ENCODE peak calls at places on chromosomes 11 and 22, in four cellular contexts. One of them, this sample, is unnamed.

GRCh38 chr11:123357990-123358827 is 71.9 kb upstream of the GRAMD1B start:
- DNase-seq in GM12878: peak
- DNase-seq in H1: no peak
- DNase-seq in A549: peak
- DNase-seq in this sample: no peak

GRCh38 chr11:20363500-20364411 is at the start of gene HTATIP2:
- DNase-seq in GM12878: no peak
- DNase-seq in H1: no peak
- DNase-seq in A549: peak
- DNase-seq in this sample: no peak

GRCh38 chr11:22331771-22332170 is 6.4 kb upstream of the SLC17A6 start:
- DNase-seq in GM12878: no peak
- DNase-seq in H1: no peak
- DNase-seq in A549: no peak
- DNase-seq in this sample: no peak

GRCh38 chr11:15275141-15275540 is 160.4 kb downstream of the INSC start:
- DNase-seq in GM12878: no peak
- DNase-seq in H1: no peak
- DNase-seq in A549: no peak
- DNase-seq in this sample: no peak

GRCh38 chr11:64868904-64869570 is 9.4 kb downstream of the EHD1 start:
- DNase-seq in GM12878: no peak
- DNase-seq in H1: no peak
- DNase-seq in A549: peak
- DNase-seq in this sample: no peak

GRCh38 chr11:128328955-128329551 is 258.3 kb downstream of the ETS1 start:
- DNase-seq in GM12878: no peak
- DNase-seq in H1: no peak
- DNase-seq in A549: no peak
- DNase-seq in this sample: no peak

GRCh38 chr11:86484164-86484794 is 109.6 kb downstream of the CCDC81 start:
- DNase-seq in GM12878: no peak
- DNase-seq in H1: no peak
- DNase-seq in A549: peak
- DNase-seq in this sample: peak

GRCh38 chr11:15113381-15113780 is 1.3 kb upstream of the INSC start:
- DNase-seq in GM12878: peak
- DNase-seq in H1: no peak
- DNase-seq in A549: no peak
- DNase-seq in this sample: no peak

GRCh38 chr22:45612940-45613339 is 58.7 kb upstream of the ATXN10 start:
- DNase-seq in GM12878: no peak
- DNase-seq in H1: no peak
- DNase-seq in A549: no peak
- DNase-seq in this sample: no peak

GRCh38 chr11:123694551-123694950 is 40.1 kb upstream of the SCN3B start:
- DNase-seq in GM12878: no peak
- DNase-seq in H1: no peak
- DNase-seq in A549: no peak
- DNase-seq in this sample: no peak

DNA sequence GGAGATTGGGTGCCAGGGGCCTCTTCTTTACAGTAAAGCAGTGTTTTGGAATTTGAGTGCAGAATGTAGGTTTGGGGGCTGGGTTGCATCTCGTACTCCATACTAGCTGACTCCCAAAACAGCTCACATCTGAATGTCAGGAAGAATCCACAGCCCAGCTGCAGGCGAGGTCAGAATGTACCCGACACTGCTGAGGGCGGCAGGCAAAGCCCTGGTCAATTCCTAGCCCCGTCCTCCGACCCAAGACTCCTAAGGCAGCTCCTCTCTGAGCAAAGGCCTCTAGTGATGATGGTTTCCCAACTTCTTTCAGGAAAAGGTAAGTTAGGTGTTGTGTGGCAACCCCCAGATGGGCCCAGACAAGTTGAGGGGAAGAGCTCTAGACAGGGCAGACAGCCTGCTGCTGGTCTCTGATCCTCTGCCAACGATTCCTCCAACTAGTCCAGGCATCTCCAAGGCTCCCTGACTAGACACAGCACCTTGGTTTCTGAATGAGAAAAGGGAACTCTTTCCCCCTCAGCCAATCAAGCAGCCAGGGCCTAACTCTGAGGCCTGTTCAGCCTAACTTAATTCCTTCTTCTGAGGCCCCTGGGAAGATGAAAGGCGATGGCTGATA is 8.6 kb downstream of the LARGE2 start:
- DNase-seq in GM12878: no peak
- DNase-seq in H1: no peak
- DNase-seq in A549: no peak
- DNase-seq in this sample: no peak
- TF ChIP-seq RAD21 in GM12878: no peak
- TF ChIP-seq RAD21 in H1: no peak
- TF ChIP-seq RAD21 in A549: no peak
- TF ChIP-seq RAD21 in this sample: no peak

DNA sequence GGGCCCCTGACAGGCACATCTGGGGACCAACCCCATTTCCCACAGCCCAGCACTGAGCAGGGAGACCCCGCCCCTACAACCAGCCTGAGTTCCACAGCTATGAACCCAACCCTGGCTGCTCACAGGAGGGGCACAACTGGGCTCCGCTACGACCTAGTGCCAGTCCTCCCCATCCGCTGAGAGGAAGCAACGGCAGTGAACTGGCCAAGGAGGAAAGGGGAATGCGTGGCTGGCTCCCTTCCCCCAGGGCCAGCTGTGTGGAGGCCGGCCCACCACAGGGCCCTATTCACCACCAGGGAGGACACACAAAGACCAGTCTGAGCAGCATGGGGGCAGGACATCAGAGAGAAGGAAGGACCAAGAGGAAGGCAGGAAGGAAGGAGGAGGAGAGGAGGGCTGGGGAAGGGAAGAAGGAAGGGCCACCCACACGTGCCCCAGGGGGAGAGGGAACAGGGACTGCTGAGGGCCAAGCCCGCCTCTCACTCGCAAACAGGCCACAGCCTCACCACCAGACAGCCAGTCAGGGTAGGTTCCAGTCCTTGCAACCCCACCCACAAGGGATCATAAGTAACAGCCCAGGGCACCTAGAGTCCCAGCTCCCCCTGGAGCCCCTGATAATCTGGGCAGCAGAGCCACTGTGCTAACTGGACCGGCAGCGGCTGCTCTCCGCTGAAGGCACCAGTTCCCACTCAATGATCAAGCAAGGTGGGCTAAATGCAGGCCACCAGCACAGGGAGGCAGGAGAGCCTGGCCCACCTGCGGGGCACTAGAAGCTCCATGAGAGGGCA is 8.5 kb upstream of the GAL3ST1 start:
- DNase-seq in GM12878: no peak
- DNase-seq in H1: no peak
- DNase-seq in A549: no peak
- DNase-seq in this sample: no peak
- TF ChIP-seq RAD21 in GM12878: no peak
- TF ChIP-seq RAD21 in H1: no peak
- TF ChIP-seq RAD21 in A549: no peak
- TF ChIP-seq RAD21 in this sample: no peak

DNA sequence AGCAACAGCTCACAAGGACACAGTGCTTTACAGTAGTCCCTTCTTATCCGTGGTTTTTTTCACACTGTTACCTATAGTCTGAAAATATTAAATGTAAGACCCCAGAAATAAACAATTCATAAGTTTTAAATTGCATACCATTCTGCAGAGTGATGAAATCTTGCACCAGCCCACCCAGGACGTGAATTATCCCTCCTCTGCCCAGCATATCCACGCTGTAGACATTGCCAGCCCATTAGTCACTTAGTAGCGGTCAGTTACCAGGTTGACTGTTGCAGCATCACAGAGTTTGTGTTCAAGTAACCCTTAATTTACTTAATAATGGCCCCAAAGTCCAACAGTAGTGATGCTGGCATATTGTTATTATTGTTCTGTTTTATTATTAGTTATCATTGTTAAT is 3.6 kb downstream of the CLTCL1 start:
- DNase-seq in GM12878: no peak
- DNase-seq in H1: no peak
- DNase-seq in A549: peak
- DNase-seq in this sample: no peak
- TF ChIP-seq RAD21 in GM12878: no peak
- TF ChIP-seq RAD21 in H1: no peak
- TF ChIP-seq RAD21 in A549: no peak
- TF ChIP-seq RAD21 in this sample: no peak

GRCh38 chr11:44582641-44583352 is 17.3 kb downstream of the CD82 start:
- DNase-seq in GM12878: no peak
- DNase-seq in H1: no peak
- DNase-seq in A549: no peak
- DNase-seq in this sample: no peak
- TF ChIP-seq RAD21 in GM12878: no peak
- TF ChIP-seq RAD21 in H1: no peak
- TF ChIP-seq RAD21 in A549: no peak
- TF ChIP-seq RAD21 in this sample: no peak

DNA sequence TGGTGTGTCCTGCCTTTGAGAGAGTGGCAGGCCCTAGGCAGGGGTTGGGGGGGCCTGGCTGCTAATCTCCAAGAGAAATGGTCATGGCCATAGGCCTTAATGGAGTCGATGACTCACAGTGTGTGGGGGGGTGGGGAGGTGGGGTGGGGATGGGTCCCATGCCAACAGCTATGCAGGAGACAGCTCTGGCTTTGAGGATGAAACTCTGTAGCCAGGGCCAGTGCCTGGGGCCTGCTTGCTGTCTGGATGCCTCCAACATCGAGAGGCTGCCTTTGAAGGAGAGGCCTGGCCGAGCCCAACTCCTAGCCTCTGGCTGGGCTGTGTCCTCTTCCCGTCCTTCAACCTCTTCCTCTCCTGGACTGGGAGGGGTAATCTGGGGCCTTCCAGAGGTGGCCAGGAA is 23.9 kb upstream of the TSPAN18 start:
- DNase-seq in GM12878: no peak
- DNase-seq in H1: no peak
- DNase-seq in A549: no peak
- DNase-seq in this sample: no peak
- TF ChIP-seq RAD21 in GM12878: no peak
- TF ChIP-seq RAD21 in H1: no peak
- TF ChIP-seq RAD21 in A549: no peak
- TF ChIP-seq RAD21 in this sample: no peak

GRCh38 chr11:112748713-112749481 is 212.3 kb upstream of the NCAM1 start:
- DNase-seq in GM12878: no peak
- DNase-seq in H1: no peak
- DNase-seq in A549: no peak
- DNase-seq in this sample: no peak

GRCh38 chr11:112751763-112752162 is 209.5 kb upstream of the NCAM1 start:
- DNase-seq in GM12878: no peak
- DNase-seq in H1: no peak
- DNase-seq in A549: no peak
- DNase-seq in this sample: no peak

GRCh38 chr11:112753706-112754105 is 207.5 kb upstream of the NCAM1 start:
- DNase-seq in GM12878: no peak
- DNase-seq in H1: no peak
- DNase-seq in A549: no peak
- DNase-seq in this sample: no peak

GRCh38 chr11:112752563-112752962 is 208.7 kb upstream of the NCAM1 start:
- DNase-seq in GM12878: no peak
- DNase-seq in H1: no peak
- DNase-seq in A549: no peak
- DNase-seq in this sample: no peak

DNA sequence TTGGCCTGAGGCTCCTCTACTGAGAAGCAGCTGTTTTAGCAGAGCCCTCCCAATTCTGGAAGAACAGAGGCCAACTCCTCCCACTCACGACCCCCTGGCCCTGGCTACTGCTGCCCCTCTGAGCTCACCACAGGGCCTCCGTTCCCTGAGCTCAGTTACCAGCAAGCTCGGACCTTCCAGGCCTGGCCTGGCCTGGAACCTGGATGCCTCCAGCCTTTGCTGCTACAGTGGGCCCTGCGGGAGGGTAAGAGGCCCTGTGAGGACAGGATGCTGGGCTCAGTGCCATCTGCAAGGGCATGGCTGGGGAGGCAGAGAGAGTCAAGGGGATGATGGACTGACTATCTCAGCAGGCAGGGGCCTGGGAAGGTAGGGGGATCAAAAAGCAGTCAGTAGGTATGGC is 209.9 kb upstream of the NCAM1 start:
- DNase-seq in GM12878: no peak
- DNase-seq in H1: no peak
- DNase-seq in A549: no peak
- DNase-seq in this sample: no peak
- TF ChIP-seq RAD21 in GM12878: no peak
- TF ChIP-seq RAD21 in H1: no peak
- TF ChIP-seq RAD21 in A549: no peak
- TF ChIP-seq RAD21 in this sample: no peak